ENCODE peak calls at places on chromosome 14, in five cellular contexts. M is Calu3, R is bronchial epithelial cell, N is A549, W is heart left ventricle. O is an unnamed sample.

GRCh38 chr14:100709252-100709955 is 17.3 kb upstream of the DLK1 start:
- DNase-seq in N (no peak), R (no peak), M (peak), W (no peak), O (no peak)

GRCh38 chr14:67513631-67514108 is 19.4 kb upstream of the PLEKHH1 start:
- DNase-seq in N (no peak), M (peak), R (no peak), W (no peak), O (no peak)

GRCh38 chr14:81199084-81199483 is 21.7 kb downstream of the GTF2A1 start:
- DNase-seq in R (no peak), W (no peak), N (no peak), M (no peak), O (no peak)

GRCh38 chr14:74577247-74577947 is 34.6 kb downstream of the LTBP2 start:
- DNase-seq in N (no peak), W (peak), M (no peak), R (no peak), O (no peak)

GRCh38 chr14:54186821-54187365 is 209.9 kb upstream of the CDKN3 start:
- DNase-seq in N (no peak), R (no peak), M (no peak), W (no peak), O (no peak)

GRCh38 chr14:24329736-24330135 is 5.1 kb downstream of the ADCY4 start:
- DNase-seq in M (no peak), W (no peak), R (no peak), N (no peak), O (no peak)

GRCh38 chr14:61051046-61051445 is 70.0 kb downstream of the SLC38A6 start:
- DNase-seq in W (no peak), N (no peak), M (no peak), R (no peak), O (no peak)

GRCh38 chr14:92074555-92074954 is 31.8 kb downstream of the ATXN3 start:
- DNase-seq in R (no peak), W (no peak), M (no peak), N (no peak), O (no peak)

GRCh38 chr14:91273885-91274273 is 29.4 kb upstream of the GPR68 start:
- DNase-seq in W (no peak), M (no peak), N (no peak), R (no peak), O (no peak)

DNA sequence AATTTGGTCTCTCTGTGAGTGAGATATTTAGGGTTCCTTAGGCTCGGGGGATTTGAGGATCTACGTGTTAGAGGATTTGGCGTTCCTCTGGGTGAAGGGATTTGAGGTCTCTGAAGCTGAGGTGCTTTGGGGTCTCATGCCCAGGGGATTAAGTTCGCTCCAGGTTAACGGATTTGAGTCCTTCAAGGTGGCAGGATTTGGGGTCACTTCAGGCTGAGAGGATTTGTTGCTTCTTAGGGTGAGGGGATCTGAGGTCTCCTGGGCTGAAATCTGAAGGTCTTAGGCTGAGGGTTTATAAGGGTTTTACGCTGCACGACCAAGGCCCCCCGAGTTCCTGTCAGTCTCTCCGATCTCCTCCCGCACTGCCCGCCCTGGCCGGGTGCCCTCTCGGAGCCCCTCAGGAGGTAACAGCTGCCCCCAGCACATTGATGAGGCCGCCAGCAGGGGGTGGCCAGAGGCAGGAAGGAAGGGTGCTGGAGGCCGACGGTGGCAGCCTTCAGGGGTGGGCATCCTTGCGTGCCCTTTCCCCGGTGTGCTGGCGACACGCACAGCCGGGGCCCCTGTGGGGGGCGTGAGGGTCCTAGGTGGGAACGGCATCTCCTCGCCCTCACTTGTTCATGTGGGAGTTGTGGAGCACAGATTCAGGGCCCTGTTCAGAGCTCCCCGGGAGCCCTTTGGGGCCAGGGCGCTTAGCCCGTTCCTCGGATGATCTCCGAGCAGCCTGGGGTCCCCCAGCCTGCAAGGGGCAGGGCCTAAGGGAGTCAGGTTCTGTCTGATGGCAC is 14.3 kb downstream of the CEP170B start:
- DNase-seq in W (no peak), R (no peak), N (no peak), M (no peak), O (no peak)
- TF ChIP-seq CTCF in W (no peak), R (no peak), N (no peak), M (no peak), O (no peak)

GRCh38 chr14:37591311-37591940 is 3.6 kb downstream of the FOXA1 start:
- DNase-seq in N (peak), W (no peak), R (peak), M (peak), O (no peak)
- TF ChIP-seq CTCF in N (peak), W (no peak), R (peak), M (peak), O (peak)

DNA sequence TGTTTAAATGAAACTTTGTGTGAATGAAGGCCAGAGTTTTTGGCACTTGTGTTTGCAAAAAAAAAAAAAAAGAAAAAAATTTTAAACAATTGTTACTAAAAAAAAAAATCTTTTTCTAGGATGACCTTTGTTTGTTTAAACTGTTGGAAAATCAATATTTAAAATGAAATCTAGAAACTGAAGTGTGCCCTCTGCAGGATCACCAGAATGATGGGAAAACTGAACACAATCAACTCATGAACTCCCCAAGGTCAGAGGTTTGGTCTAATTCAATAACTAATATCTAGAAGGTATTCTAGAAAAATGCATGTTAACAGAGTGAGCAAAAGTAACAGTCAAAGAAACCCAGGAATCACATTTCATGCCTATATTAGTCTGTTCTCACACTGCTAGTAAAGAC is 448.9 kb downstream of the FLRT2 start:
- DNase-seq in R (no peak), W (no peak), N (no peak), M (no peak), O (peak)
- TF ChIP-seq CTCF in R (no peak), W (peak), N (no peak), M (no peak), O (peak)

GRCh38 chr14:64683264-64683663 is 21.0 kb upstream of the PLEKHG3 start:
- DNase-seq in R (no peak), W (no peak), N (no peak), M (no peak), O (no peak)

GRCh38 chr14:64684091-64684490 is 20.1 kb upstream of the PLEKHG3 start:
- DNase-seq in N (no peak), R (no peak), W (no peak), M (no peak), O (no peak)

GRCh38 chr14:64680675-64681060 is 23.6 kb upstream of the PLEKHG3 start:
- DNase-seq in N (no peak), M (no peak), W (no peak), R (no peak), O (no peak)

GRCh38 chr14:64682843-64683242 is 21.4 kb upstream of the PLEKHG3 start:
- DNase-seq in W (no peak), N (no peak), R (no peak), M (no peak), O (no peak)

DNA sequence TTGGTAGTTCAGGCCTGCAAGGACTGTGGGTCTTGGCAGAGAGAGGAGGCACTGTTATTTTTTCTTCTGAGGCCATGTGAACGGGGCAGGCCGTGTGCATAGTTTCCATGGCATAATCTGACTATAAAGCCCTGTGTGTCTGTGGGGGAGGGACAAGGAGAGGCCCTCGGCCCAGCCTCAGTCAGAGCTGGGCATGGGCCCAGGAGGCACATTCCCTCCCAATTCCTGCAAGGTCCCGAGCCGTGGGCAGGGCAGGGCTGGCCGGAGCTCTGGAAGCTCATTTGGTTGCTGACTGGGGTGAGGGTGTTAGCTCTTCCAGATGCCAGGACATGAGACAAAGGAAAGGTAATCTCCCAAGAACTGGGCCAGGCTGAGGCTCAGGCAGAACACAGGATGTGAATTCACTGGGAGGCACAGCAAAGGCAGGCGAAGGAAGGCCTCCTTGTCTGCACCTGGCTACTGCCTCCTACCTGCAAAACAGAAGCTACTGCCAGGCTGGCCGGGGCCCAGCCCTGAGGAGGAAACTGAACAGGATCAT is 22.0 kb upstream of the PLEKHG3 start:
- DNase-seq in R (peak), W (peak), N (peak), M (no peak), O (no peak)
- TF ChIP-seq CTCF in R (peak), W (no peak), N (no peak), M (no peak), O (peak)

GRCh38 chr14:37061697-37062096 is 110.7 kb downstream of the SLC25A21 start:
- DNase-seq in N (no peak), W (no peak), R (no peak), M (no peak), O (no peak)
- TF ChIP-seq CTCF in N (no peak), W (no peak), R (no peak), M (no peak), O (no peak)

DNA sequence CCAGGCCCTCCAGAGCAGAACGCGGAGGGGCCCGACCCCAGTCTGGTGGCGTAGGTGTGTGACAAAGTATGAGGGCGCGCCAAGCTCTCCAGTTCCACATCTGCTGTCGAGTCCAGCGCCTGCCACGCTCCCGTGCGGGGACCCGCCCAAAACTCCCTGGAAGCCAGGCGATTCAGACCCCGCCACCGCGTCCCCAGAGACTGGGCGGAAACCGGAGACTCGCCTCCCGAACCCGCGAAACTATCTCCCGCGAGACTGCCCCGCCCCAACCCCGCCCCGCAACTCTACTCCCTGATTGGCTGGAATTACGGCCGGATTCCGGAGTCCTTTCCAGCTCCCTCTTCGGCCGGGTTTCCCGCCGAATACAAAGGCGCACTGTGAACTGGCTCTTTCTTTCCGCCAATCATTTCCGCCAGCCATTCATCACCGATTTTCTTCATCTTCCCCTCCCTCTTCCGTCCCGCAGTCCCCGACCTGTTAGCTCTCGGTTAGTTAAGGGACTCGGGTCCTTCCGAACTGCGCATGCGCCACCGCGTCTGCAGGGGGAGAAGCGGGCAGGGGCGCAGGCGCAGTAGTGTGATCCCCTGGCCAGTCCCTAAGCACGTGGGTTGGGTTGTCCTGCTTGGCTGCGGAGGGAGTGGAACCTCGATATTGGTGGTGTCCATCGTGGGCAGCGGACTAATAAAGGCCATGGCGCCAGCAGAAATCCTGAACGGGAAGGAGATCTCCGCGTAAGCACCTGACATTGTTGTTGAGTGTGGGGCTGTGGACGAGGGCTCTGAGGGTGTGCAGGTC is at the start of gene MTHFD1:
- DNase-seq in W (peak), R (peak), M (peak), N (peak), O (peak)
- TF ChIP-seq CTCF in W (no peak), R (no peak), M (no peak), N (no peak), O (no peak)

DNA sequence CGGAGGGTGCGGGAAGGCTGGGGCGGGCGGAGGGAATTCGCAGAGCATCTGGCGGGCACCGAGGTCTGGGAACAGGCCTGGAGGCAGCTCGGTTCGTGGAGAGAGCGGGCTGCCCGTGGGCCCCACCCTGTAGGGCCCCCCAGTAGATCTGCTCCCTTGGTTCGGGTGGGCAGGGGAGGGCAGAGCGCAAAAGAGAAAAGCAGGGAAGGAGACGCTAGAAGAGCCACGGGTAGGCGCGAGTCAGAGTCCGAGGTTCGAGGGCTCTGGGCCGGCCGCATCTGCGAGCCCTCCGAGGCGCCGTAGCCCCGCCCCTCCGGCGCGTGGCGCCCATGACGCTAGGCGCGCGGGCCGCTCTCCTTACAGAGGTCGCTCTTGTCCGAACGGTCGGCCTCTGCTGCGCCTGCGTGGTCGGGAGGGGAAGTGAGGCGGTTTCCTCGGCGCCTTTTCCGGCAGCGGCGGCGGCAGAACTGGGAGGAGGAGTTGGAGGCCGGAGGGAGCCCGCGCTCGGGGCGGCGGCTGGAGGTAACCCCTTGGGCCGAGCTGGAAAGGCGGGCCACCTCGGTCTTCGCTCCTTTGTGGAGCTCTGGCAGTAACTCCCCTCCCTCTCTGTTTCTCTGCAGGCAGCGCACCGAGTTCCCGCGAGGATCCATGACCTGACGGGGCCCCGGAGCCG is at the start of gene ARF6:
- DNase-seq in R (peak), M (peak), W (peak), N (peak), O (peak)
- TF ChIP-seq CTCF in R (peak), M (no peak), W (peak), N (peak), O (peak)

O was measured in LNCaP clone FGC.